ENCODE peak calls at places on chromosomes 1 and 21, in six cellular contexts. A is stimulated activated CD4-positive, alpha-beta T cell treated with anti-CD3 and anti-CD28 coated beads, Interleukin-4, amount 100 ng/mL, for 48 hours; L is G401; K is Kasumi-1; H is NCI-H1417 treated with DMSO at 0.1 percent for 48 hours; W is CD8-positive, alpha-beta T cell. O is an unnamed sample.

GRCh38 chr21:16079830-16080229 is 350.0 kb downstream of the USP25 start:
- DNase-seq in A (no peak), L (no peak), K (no peak), H (no peak), W (no peak), O (no peak)

GRCh38 chr1:178263341-178263740 is 169.4 kb downstream of the RASAL2 start:
- DNase-seq in A (no peak), L (no peak), K (no peak), H (no peak), W (no peak), O (no peak)

GRCh38 chr1:88194542-88194941 is 489.5 kb upstream of the PKN2 start:
- DNase-seq in A (no peak), L (no peak), K (no peak), H (no peak), W (no peak), O (no peak)

GRCh38 chr1:53590581-53591515 is 131.6 kb downstream of the DMRTB1 start:
- DNase-seq in A (no peak), L (no peak), K (no peak), H (no peak), W (no peak), O (no peak)

GRCh38 chr1:97114842-97115241 is 393.3 kb downstream of the PTBP2 start:
- DNase-seq in A (no peak), L (no peak), K (no peak), H (no peak), W (no peak), O (no peak)

GRCh38 chr1:225580180-225581099 is 72.5 kb downstream of the ENAH start:
- DNase-seq in A (no peak), L (no peak), K (no peak), H (no peak), W (no peak), O (no peak)

GRCh38 chr1:212108981-212109380 is 73.4 kb downstream of the DTL start:
- DNase-seq in A (no peak), L (no peak), K (no peak), H (no peak), W (no peak), O (no peak)

GRCh38 chr1:53142226-53142853 is at the start of gene SLC1A7:
- DNase-seq in A (no peak), L (no peak), K (no peak), H (no peak), W (no peak), O (no peak)

GRCh38 chr1:46983416-46983815 is 40.1 kb upstream of the CYP4X1 start:
- DNase-seq in A (no peak), L (no peak), K (no peak), H (no peak), W (no peak), O (no peak)

GRCh38 chr1:41726899-41727748 is 191.6 kb downstream of the HIVEP3 start:
- DNase-seq in A (no peak), L (peak; percentile 66), K (peak; percentile 51), H (no peak), W (no peak), O (no peak)

GRCh38 chr1:165442653-165443052 is 2.3 kb downstream of the RXRG start:
- DNase-seq in A (no peak), L (no peak), K (no peak), H (no peak), W (no peak), O (no peak)

GRCh38 chr1:226886142-226886901 is 15.9 kb downstream of the PSEN2 start:
- DNase-seq in A (no peak), L (peak; percentile 20), K (peak; percentile 55), H (no peak), W (no peak), O (no peak)

GRCh38 chr1:82979593-82980230 is 1019.2 kb downstream of the TTLL7 start:
- DNase-seq in A (no peak), L (no peak), K (no peak), H (peak; percentile 33), W (no peak), O (no peak)

GRCh38 chr1:237861944-237862343 is 28.8 kb downstream of the ZP4 start:
- DNase-seq in A (no peak), L (no peak), K (no peak), H (no peak), W (no peak), O (no peak)

GRCh38 chr1:76428027-76428426 is 353.5 kb downstream of the ST6GALNAC3 start:
- DNase-seq in A (no peak), L (no peak), K (no peak), H (no peak), W (no peak), O (no peak)

GRCh38 chr1:64686828-64687724 is 57.8 kb upstream of the RAVER2 start:
- DNase-seq in A (no peak), L (peak; percentile 61), K (peak; percentile 70), H (no peak), W (peak; percentile 5), O (peak; percentile 53)

GRCh38 chr1:24289937-24290595 is 29.1 kb upstream of the GRHL3 start:
- DNase-seq in A (no peak), L (peak; percentile 47), K (no peak), H (no peak), W (no peak), O (peak; percentile 45)

GRCh38 chr1:234745844-234746797 is 136.1 kb upstream of the IRF2BP2 start:
- DNase-seq in A (no peak), L (no peak), K (no peak), H (no peak), W (no peak), O (peak; percentile 16)

GRCh38 chr1:21280011-21280471 is 10.2 kb downstream of the ECE1 start:
- DNase-seq in A (no peak), L (no peak), K (no peak), H (no peak), W (peak; percentile 7), O (peak; percentile 39)

GRCh38 chr1:196649990-196650389 is 1.9 kb upstream of the CFH start:
- DNase-seq in A (no peak), L (no peak), K (no peak), H (no peak), W (no peak), O (no peak)

GRCh38 chr1:8858112-8858668 is 20.3 kb downstream of the ENO1 start:
- DNase-seq in A (no peak), L (no peak), K (peak; percentile 90), H (no peak), W (no peak), O (peak; percentile 63)

GRCh38 chr1:47781171-47781959 is 215.8 kb downstream of the TRABD2B start:
- DNase-seq in A (no peak), L (no peak), K (no peak), H (no peak), W (no peak), O (no peak)

GRCh38 chr1:236734141-236734765 is 48.0 kb downstream of the ACTN2 start:
- DNase-seq in A (no peak), L (no peak), K (no peak), H (no peak), W (no peak), O (no peak)

GRCh38 chr1:169548312-169548711 is 38.0 kb downstream of the F5 start:
- DNase-seq in A (no peak), L (no peak), K (no peak), H (no peak), W (no peak), O (no peak)

GRCh38 chr1:28302247-28302646 is 26.6 kb upstream of the MED18 start:
- DNase-seq in A (no peak), L (no peak), K (no peak), H (no peak), W (no peak), O (no peak)

GRCh38 chr1:48182441-48182840 is 40.1 kb upstream of the SLC5A9 start:
- DNase-seq in A (no peak), L (no peak), K (no peak), H (no peak), W (no peak), O (no peak)

GRCh38 chr1:162276493-162276892 is 100.2 kb downstream of the SPATA46 start:
- DNase-seq in A (no peak), L (peak; percentile 36), K (peak; percentile 44), H (no peak), W (no peak), O (peak; percentile 37)

GRCh38 chr1:181390350-181391080 is 92.8 kb upstream of the CACNA1E start:
- DNase-seq in A (no peak), L (no peak), K (no peak), H (peak; percentile 96), W (no peak), O (no peak)

GRCh38 chr1:2804628-2805351 is 3.3 kb upstream of the TTC34 start:
- DNase-seq in A (no peak), L (no peak), K (no peak), H (no peak), W (no peak), O (no peak)

GRCh38 chr1:181659348-181659957 is 176.1 kb downstream of the CACNA1E start:
- DNase-seq in A (no peak), L (no peak), K (no peak), H (no peak), W (no peak), O (no peak)

GRCh38 chr1:44031051-44031899 is at the start of gene SLC6A9:
- DNase-seq in A (peak; percentile 30), L (peak; percentile 39), K (peak; percentile 32), H (no peak), W (peak; percentile 5), O (peak; percentile 76)

GRCh38 chr1:67803380-67804279 is 29.6 kb downstream of the GNG12 start:
- DNase-seq in A (no peak), L (no peak), K (no peak), H (no peak), W (no peak), O (no peak)

GRCh38 chr1:60908159-60908558 is 174.2 kb upstream of the NFIA start:
- DNase-seq in A (no peak), L (no peak), K (no peak), H (no peak), W (no peak), O (no peak)

GRCh38 chr1:92538048-92538412 is 51.3 kb upstream of the GFI1 start:
- DNase-seq in A (no peak), L (no peak), K (no peak), H (no peak), W (no peak), O (peak; percentile 3)

GRCh38 chr21:30340714-30341573 is 3.5 kb upstream of the KRTAP27-1 start:
- DNase-seq in A (peak; percentile 11), L (peak; percentile 8), K (peak; percentile 33), H (no peak), W (peak; percentile 0), O (peak; percentile 4)